ENCODE peak calls at places on chromosomes 13 and 19, in six cellular contexts. G, D, K, Y, Z and X are unnamed samples.

GRCh38 chr19:10317045-10317856 is 1.4 kb upstream of the FDX2 start:
- DNase-seq in G (no peak), D (no peak), K (no peak), Y (no peak), Z (no peak), X (no peak)

GRCh38 chr13:80306573-80306972 is 34.4 kb downstream of the SPRY2 start:
- DNase-seq in G (no peak), D (no peak), K (no peak), Y (no peak), Z (no peak), X (no peak)

GRCh38 chr13:80871481-80871880 is 530.6 kb upstream of the SPRY2 start:
- DNase-seq in G (no peak), D (no peak), K (no peak), Y (no peak), Z (no peak), X (no peak)

GRCh38 chr13:91112191-91112579 is 235.3 kb upstream of the MIR17HG start:
- DNase-seq in G (no peak), D (no peak), K (no peak), Y (no peak), Z (no peak), X (no peak)

GRCh38 chr19:29528350-29528945 is 2.7 kb downstream of the VSTM2B start:
- DNase-seq in G (peak; percentile 3), D (peak; percentile 77), K (peak; percentile 92), Y (peak; percentile 91), Z (peak; percentile 49), X (peak; percentile 84)

GRCh38 chr19:56927791-56928207 is 87.3 kb upstream of the PEG3 start:
- DNase-seq in G (no peak), D (no peak), K (no peak), Y (no peak), Z (peak; percentile 80), X (no peak)

GRCh38 chr19:17170538-17171297 is 44.4 kb upstream of the USE1 start:
- DNase-seq in G (no peak), D (no peak), K (peak; percentile 65), Y (no peak), Z (no peak), X (peak; percentile 59)

GRCh38 chr19:37778613-37779138 is 710 bp downstream of the ZNF573 start:
- DNase-seq in G (no peak), D (no peak), K (no peak), Y (no peak), Z (peak; percentile 18), X (no peak)

GRCh38 chr13:65488606-65489005 is 1741.5 kb downstream of the PCDH9 start:
- DNase-seq in G (no peak), D (no peak), K (no peak), Y (no peak), Z (no peak), X (no peak)

GRCh38 chr13:48404952-48405351 is 8.0 kb downstream of the LPAR6 start:
- DNase-seq in G (no peak), D (no peak), K (no peak), Y (no peak), Z (no peak), X (no peak)

GRCh38 chr19:44890366-44891015 is 563 bp upstream of the TOMM40 start:
- DNase-seq in G (peak; percentile 100), D (peak; percentile 93), K (peak; percentile 98), Y (peak; percentile 99), Z (peak; percentile 100), X (peak; percentile 97)

GRCh38 chr19:30236006-30236405 is 136.2 kb upstream of the ZNF536 start:
- DNase-seq in G (no peak), D (no peak), K (no peak), Y (no peak), Z (no peak), X (no peak)

GRCh38 chr13:51262501-51263211 is 40.5 kb downstream of the FAM124A start:
- DNase-seq in G (no peak), D (no peak), K (no peak), Y (no peak), Z (peak; percentile 13), X (no peak)

GRCh38 chr13:40390290-40391008 is 276.0 kb downstream of the FOXO1 start:
- DNase-seq in G (no peak), D (no peak), K (no peak), Y (no peak), Z (no peak), X (no peak)

GRCh38 chr13:39571502-39572092 is 31.4 kb downstream of the LHFPL6 start:
- DNase-seq in G (no peak), D (no peak), K (no peak), Y (no peak), Z (no peak), X (no peak)

GRCh38 chr19:1407662-1408299 is 395 bp downstream of the DAZAP1 start:
- DNase-seq in G (no peak), D (peak; percentile 86), K (no peak), Y (no peak), Z (no peak), X (peak; percentile 66)

GRCh38 chr13:79674765-79675515 is 194.0 kb downstream of the NDFIP2 start:
- DNase-seq in G (no peak), D (no peak), K (no peak), Y (no peak), Z (no peak), X (no peak)

GRCh38 chr19:54391589-54392061 is 23.6 kb upstream of the TTYH1 start:
- DNase-seq in G (no peak), D (no peak), K (no peak), Y (peak; percentile 50), Z (peak; percentile 21), X (no peak)

GRCh38 chr13:74187564-74187963 is 53.4 kb upstream of the KLF12 start:
- DNase-seq in G (no peak), D (no peak), K (no peak), Y (no peak), Z (peak; percentile 57), X (no peak)

GRCh38 chr19:51621178-51621577 is 9.0 kb downstream of the SIGLEC5 start:
- DNase-seq in G (peak; percentile 56), D (no peak), K (peak; percentile 57), Y (no peak), Z (no peak), X (no peak)
- TF ChIP-seq POLR2AphosphoS5 in G (no peak), D (no peak), K (no peak), Y (no peak), Z (no peak), X (no peak)

DNA sequence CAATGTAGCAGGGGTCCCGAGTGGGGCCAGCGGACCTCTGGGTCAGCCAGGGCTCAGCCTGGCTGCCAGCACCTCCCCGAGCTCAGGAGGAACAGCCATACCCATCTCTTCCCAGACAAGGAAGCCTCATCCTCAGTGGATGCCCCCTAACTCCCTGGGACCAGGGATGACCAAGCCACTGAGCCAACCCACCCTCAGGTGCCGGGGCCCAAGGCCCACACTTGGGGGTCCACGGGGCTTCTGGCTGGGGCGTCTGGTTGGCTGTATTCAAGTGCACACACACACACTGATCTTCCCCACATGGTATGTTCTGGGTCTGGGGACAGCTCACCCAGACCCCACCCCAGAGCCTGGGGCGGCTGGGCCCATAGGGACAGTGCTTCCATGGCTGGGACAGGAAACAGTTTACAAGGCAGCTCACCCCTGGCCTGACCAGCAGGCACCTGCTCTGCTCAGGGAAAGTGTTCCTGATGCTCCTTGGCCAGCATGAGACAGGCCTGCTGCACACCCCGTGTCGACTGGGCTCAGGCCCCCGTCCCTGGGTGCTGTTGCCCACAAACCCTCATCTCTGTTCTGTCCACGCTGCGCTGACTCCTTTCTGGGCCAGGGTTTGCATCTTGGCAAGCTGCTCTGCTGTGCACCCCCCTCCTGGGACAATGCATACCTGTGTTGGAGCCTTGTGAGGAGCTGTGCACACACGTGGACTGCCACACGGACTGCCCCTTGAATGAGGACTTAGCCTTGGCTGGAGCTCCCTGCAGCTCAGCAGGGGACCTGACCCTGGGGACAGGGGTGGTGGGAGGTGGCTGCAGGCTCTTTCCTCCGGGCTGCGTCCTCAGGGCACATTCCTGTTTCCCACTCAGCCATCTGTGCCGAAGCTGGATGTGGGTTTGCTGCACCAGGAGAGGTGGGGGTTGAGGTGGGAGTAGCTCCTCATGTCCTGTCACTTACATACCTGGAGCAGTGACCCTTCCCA is 7.9 kb downstream of the RAB11B start:
- DNase-seq in G (no peak), D (no peak), K (no peak), Y (no peak), Z (no peak), X (no peak)
- TF ChIP-seq TAF1 in G (no peak), D (no peak), K (no peak), Y (no peak), Z (no peak), X (no peak)

GRCh38 chr13:102586615-102587014 is 10.2 kb upstream of the TPP2 start:
- DNase-seq in G (no peak), D (no peak), K (no peak), Y (no peak), Z (no peak), X (no peak)

GRCh38 chr13:102582256-102582655 is 14.5 kb upstream of the TPP2 start:
- DNase-seq in G (no peak), D (no peak), K (no peak), Y (no peak), Z (no peak), X (no peak)

GRCh38 chr13:102580552-102581169 is 16.1 kb upstream of the TPP2 start:
- DNase-seq in G (no peak), D (peak; percentile 46), K (no peak), Y (no peak), Z (peak; percentile 55), X (no peak)

GRCh38 chr13:102587916-102588315 is 8.9 kb upstream of the TPP2 start:
- DNase-seq in G (no peak), D (no peak), K (no peak), Y (no peak), Z (no peak), X (no peak)

GRCh38 chr13:102584423-102584822 is 12.4 kb upstream of the TPP2 start:
- DNase-seq in G (no peak), D (no peak), K (no peak), Y (no peak), Z (no peak), X (no peak)
- TF ChIP-seq POLR2A in G (no peak), D (no peak), K (no peak), Y (no peak), Z (no peak), X (no peak)

GRCh38 chr19:3809881-3810707 is 23.9 kb upstream of the MATK start:
- DNase-seq in G (no peak), D (no peak), K (no peak), Y (no peak), Z (no peak), X (no peak)

GRCh38 chr19:3813473-3814392 is 27.6 kb upstream of the MATK start:
- DNase-seq in G (no peak), D (no peak), K (no peak), Y (no peak), Z (no peak), X (no peak)

GRCh38 chr19:3808420-3809143 is 22.4 kb upstream of the MATK start:
- DNase-seq in G (no peak), D (no peak), K (no peak), Y (no peak), Z (no peak), X (no peak)

GRCh38 chr19:3807574-3808354 is 21.6 kb upstream of the MATK start:
- DNase-seq in G (no peak), D (no peak), K (no peak), Y (no peak), Z (no peak), X (no peak)

DNA sequence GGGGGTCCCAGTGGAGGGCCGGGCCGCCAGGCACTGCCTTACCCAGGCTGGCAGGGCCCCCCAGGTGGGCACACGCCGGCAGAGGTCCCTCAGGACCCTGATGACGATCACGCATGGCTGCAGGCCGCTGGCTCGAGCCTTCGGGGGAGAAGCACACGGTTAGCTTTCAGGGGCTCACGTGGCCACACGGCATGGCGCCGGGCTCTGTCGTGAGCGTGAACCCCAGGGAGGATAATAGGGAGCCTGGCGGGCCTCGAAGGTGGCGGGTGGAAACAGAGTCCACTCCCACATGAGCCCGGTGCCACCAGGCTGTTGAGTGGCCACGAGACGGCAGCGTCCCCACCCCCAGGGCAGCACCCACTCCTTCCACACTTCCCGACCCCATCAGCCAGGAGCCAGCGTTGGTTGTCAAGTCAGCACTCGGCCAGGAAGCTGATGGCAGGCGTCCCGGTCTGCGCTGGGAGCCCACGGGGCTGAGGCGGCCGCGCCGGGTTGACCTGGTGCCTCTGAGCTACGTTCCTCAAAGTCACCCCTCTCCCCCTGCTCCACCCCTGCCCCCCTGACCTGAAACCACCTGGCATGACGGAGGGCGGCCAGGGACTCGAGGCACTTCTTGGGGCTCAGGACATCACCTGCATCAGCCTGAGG is 24.7 kb upstream of the MATK start:
- DNase-seq in G (no peak), D (no peak), K (no peak), Y (no peak), Z (no peak), X (no peak)
- TF ChIP-seq POLR2AphosphoS5 in G (no peak), D (no peak), K (no peak), Y (no peak), Z (no peak), X (no peak)